ENCODE peak calls at places on chromosomes 7 and 10, in six cellular contexts. One of them, this sample, is unnamed.

GRCh38 chr10:13882112-13882711 is 295.4 kb downstream of the PRPF18 start:
- DNase-seq in fibroblast of mammary gland: peak
- DNase-seq in fibroblast of gingiva: peak
- DNase-seq in ureter: no peak
- DNase-seq in memory B cell: no peak
- DNase-seq in H4: peak
- DNase-seq in this sample: peak

GRCh38 chr10:48450811-48451466 is 144.5 kb downstream of the MAPK8 start:
- DNase-seq in H4: no peak
- DNase-seq in fibroblast of gingiva: no peak
- DNase-seq in fibroblast of mammary gland: no peak
- DNase-seq in memory B cell: no peak
- DNase-seq in ureter: no peak
- DNase-seq in this sample: no peak

GRCh38 chr7:27466703-27467102 is 196.0 kb downstream of the HIBADH start:
- DNase-seq in H4: no peak
- DNase-seq in fibroblast of mammary gland: no peak
- DNase-seq in ureter: no peak
- DNase-seq in memory B cell: no peak
- DNase-seq in fibroblast of gingiva: no peak
- DNase-seq in this sample: no peak

GRCh38 chr10:90306187-90306586 is 551.7 kb downstream of the HTR7 start:
- DNase-seq in ureter: no peak
- DNase-seq in memory B cell: no peak
- DNase-seq in H4: peak
- DNase-seq in fibroblast of mammary gland: peak
- DNase-seq in fibroblast of gingiva: peak
- DNase-seq in this sample: no peak

GRCh38 chr7:131556912-131557457 is 557 bp upstream of the PODXL start:
- DNase-seq in ureter: no peak
- DNase-seq in H4: no peak
- DNase-seq in fibroblast of mammary gland: no peak
- DNase-seq in memory B cell: no peak
- DNase-seq in fibroblast of gingiva: no peak
- DNase-seq in this sample: no peak

GRCh38 chr10:49187950-49188761 is at the start of gene TMEM273:
- DNase-seq in fibroblast of gingiva: no peak
- DNase-seq in ureter: peak
- DNase-seq in H4: no peak
- DNase-seq in fibroblast of mammary gland: no peak
- DNase-seq in memory B cell: peak
- DNase-seq in this sample: peak

GRCh38 chr7:120615703-120616102 is 242.2 kb downstream of the TSPAN12 start:
- DNase-seq in fibroblast of mammary gland: no peak
- DNase-seq in ureter: no peak
- DNase-seq in H4: no peak
- DNase-seq in memory B cell: no peak
- DNase-seq in fibroblast of gingiva: no peak
- DNase-seq in this sample: no peak

GRCh38 chr10:113746188-113746950 is 5.1 kb upstream of the PLEKHS1 start:
- DNase-seq in ureter: peak
- DNase-seq in fibroblast of mammary gland: no peak
- DNase-seq in memory B cell: no peak
- DNase-seq in fibroblast of gingiva: no peak
- DNase-seq in H4: no peak
- DNase-seq in this sample: no peak

GRCh38 chr10:77611670-77612069 is 25.9 kb downstream of the KCNMA1 start:
- DNase-seq in H4: no peak
- DNase-seq in memory B cell: no peak
- DNase-seq in fibroblast of gingiva: no peak
- DNase-seq in fibroblast of mammary gland: no peak
- DNase-seq in ureter: no peak
- DNase-seq in this sample: no peak

GRCh38 chr10:13765641-13766341 is 179.0 kb downstream of the PRPF18 start:
- DNase-seq in H4: no peak
- DNase-seq in fibroblast of gingiva: no peak
- DNase-seq in ureter: no peak
- DNase-seq in memory B cell: no peak
- DNase-seq in fibroblast of mammary gland: no peak
- DNase-seq in this sample: no peak

GRCh38 chr10:35607475-35608316 is 2.6 kb downstream of the GJD4 start:
- DNase-seq in fibroblast of mammary gland: no peak
- DNase-seq in ureter: no peak
- DNase-seq in fibroblast of gingiva: no peak
- DNase-seq in H4: no peak
- DNase-seq in memory B cell: no peak
- DNase-seq in this sample: peak

GRCh38 chr10:88066876-88067275 is 203.5 kb downstream of the PTEN start:
- DNase-seq in H4: no peak
- DNase-seq in ureter: no peak
- DNase-seq in fibroblast of gingiva: no peak
- DNase-seq in fibroblast of mammary gland: no peak
- DNase-seq in memory B cell: peak
- DNase-seq in this sample: no peak

GRCh38 chr10:107031981-107032699 is 132.4 kb downstream of the SORCS1 start:
- DNase-seq in fibroblast of mammary gland: no peak
- DNase-seq in ureter: no peak
- DNase-seq in fibroblast of gingiva: no peak
- DNase-seq in memory B cell: no peak
- DNase-seq in H4: peak
- DNase-seq in this sample: no peak

GRCh38 chr10:113058175-113058961 is 108.3 kb downstream of the TCF7L2 start:
- DNase-seq in memory B cell: no peak
- DNase-seq in fibroblast of gingiva: peak
- DNase-seq in ureter: no peak
- DNase-seq in fibroblast of mammary gland: peak
- DNase-seq in H4: peak
- DNase-seq in this sample: no peak

GRCh38 chr10:70978816-70979215 is 90.5 kb upstream of the PCBD1 start:
- DNase-seq in fibroblast of gingiva: no peak
- DNase-seq in H4: no peak
- DNase-seq in ureter: no peak
- DNase-seq in memory B cell: no peak
- DNase-seq in fibroblast of mammary gland: no peak
- DNase-seq in this sample: no peak

GRCh38 chr7:95527033-95527775 is 41.5 kb downstream of the ASB4 start:
- DNase-seq in H4: peak
- DNase-seq in fibroblast of mammary gland: peak
- DNase-seq in fibroblast of gingiva: peak
- DNase-seq in memory B cell: peak
- DNase-seq in ureter: no peak
- DNase-seq in this sample: peak

GRCh38 chr10:85333594-85333993 is 1005.2 kb downstream of the CCSER2 start:
- DNase-seq in fibroblast of gingiva: no peak
- DNase-seq in memory B cell: no peak
- DNase-seq in ureter: no peak
- DNase-seq in fibroblast of mammary gland: no peak
- DNase-seq in H4: no peak
- DNase-seq in this sample: no peak

GRCh38 chr7:100053201-100053600 is 3.6 kb downstream of the ZSCAN21 start:
- DNase-seq in ureter: no peak
- DNase-seq in fibroblast of gingiva: peak
- DNase-seq in memory B cell: no peak
- DNase-seq in H4: peak
- DNase-seq in fibroblast of mammary gland: peak
- DNase-seq in this sample: no peak

GRCh38 chr7:7756577-7756976 is 38.2 kb upstream of the RPA3 start:
- DNase-seq in ureter: no peak
- DNase-seq in H4: no peak
- DNase-seq in memory B cell: no peak
- DNase-seq in fibroblast of mammary gland: no peak
- DNase-seq in fibroblast of gingiva: no peak
- DNase-seq in this sample: no peak

GRCh38 chr10:112304460-112304859 is 21.3 kb downstream of the TECTB start:
- DNase-seq in fibroblast of gingiva: peak
- DNase-seq in ureter: no peak
- DNase-seq in H4: no peak
- DNase-seq in fibroblast of mammary gland: peak
- DNase-seq in memory B cell: no peak
- DNase-seq in this sample: no peak

GRCh38 chr7:45889367-45890067 is 1.2 kb downstream of the IGFBP1 start:
- DNase-seq in fibroblast of mammary gland: no peak
- DNase-seq in ureter: no peak
- DNase-seq in memory B cell: no peak
- DNase-seq in fibroblast of gingiva: no peak
- DNase-seq in H4: no peak
- DNase-seq in this sample: no peak

GRCh38 chr7:153887756-153888591 is 164.2 kb upstream of the DPP6 start:
- DNase-seq in memory B cell: no peak
- DNase-seq in H4: no peak
- DNase-seq in fibroblast of mammary gland: no peak
- DNase-seq in ureter: no peak
- DNase-seq in fibroblast of gingiva: no peak
- DNase-seq in this sample: no peak

GRCh38 chr10:111347386-111348005 is 270.7 kb downstream of the ADRA2A start:
- DNase-seq in H4: no peak
- DNase-seq in memory B cell: no peak
- DNase-seq in ureter: peak
- DNase-seq in fibroblast of gingiva: no peak
- DNase-seq in fibroblast of mammary gland: no peak
- DNase-seq in this sample: no peak

GRCh38 chr7:18087687-18088078 is 60.0 kb upstream of the PRPS1L1 start:
- DNase-seq in memory B cell: no peak
- DNase-seq in fibroblast of gingiva: no peak
- DNase-seq in fibroblast of mammary gland: no peak
- DNase-seq in ureter: no peak
- DNase-seq in H4: no peak
- DNase-seq in this sample: peak

GRCh38 chr7:2633538-2634264 is 1.9 kb downstream of the TTYH3 start:
- DNase-seq in H4: peak
- DNase-seq in fibroblast of mammary gland: peak
- DNase-seq in ureter: no peak
- DNase-seq in fibroblast of gingiva: peak
- DNase-seq in memory B cell: no peak
- DNase-seq in this sample: peak

GRCh38 chr10:42783181-42783549 is 570 bp downstream of the BMS1 start:
- DNase-seq in memory B cell: no peak
- DNase-seq in ureter: no peak
- DNase-seq in fibroblast of gingiva: peak
- DNase-seq in H4: peak
- DNase-seq in fibroblast of mammary gland: peak
- DNase-seq in this sample: peak

GRCh38 chr7:133888061-133888930 is 238.8 kb upstream of the LRGUK start:
- DNase-seq in H4: no peak
- DNase-seq in fibroblast of mammary gland: no peak
- DNase-seq in fibroblast of gingiva: no peak
- DNase-seq in memory B cell: no peak
- DNase-seq in ureter: no peak
- DNase-seq in this sample: no peak

GRCh38 chr7:22728416-22729029 is 1.5 kb downstream of the IL6 start:
- DNase-seq in H4: peak
- DNase-seq in fibroblast of gingiva: no peak
- DNase-seq in ureter: no peak
- DNase-seq in memory B cell: no peak
- DNase-seq in fibroblast of mammary gland: peak
- DNase-seq in this sample: no peak

GRCh38 chr10:115898242-115898641 is 374.8 kb downstream of the GFRA1 start:
- DNase-seq in H4: no peak
- DNase-seq in fibroblast of gingiva: no peak
- DNase-seq in memory B cell: no peak
- DNase-seq in ureter: no peak
- DNase-seq in fibroblast of mammary gland: no peak
- DNase-seq in this sample: no peak

GRCh38 chr7:6307762-6308161 is 35.3 kb upstream of the CYTH3 start:
- DNase-seq in memory B cell: no peak
- DNase-seq in fibroblast of mammary gland: no peak
- DNase-seq in H4: no peak
- DNase-seq in ureter: no peak
- DNase-seq in fibroblast of gingiva: no peak
- DNase-seq in this sample: no peak

GRCh38 chr7:141975806-141976523 is 2.4 kb upstream of the TAS2R38 start:
- DNase-seq in fibroblast of mammary gland: peak
- DNase-seq in H4: peak
- DNase-seq in memory B cell: peak
- DNase-seq in fibroblast of gingiva: no peak
- DNase-seq in ureter: peak
- DNase-seq in this sample: peak

GRCh38 chr7:156650042-156650441 is 9.5 kb downstream of the RNF32 start:
- DNase-seq in H4: no peak
- DNase-seq in memory B cell: no peak
- DNase-seq in ureter: no peak
- DNase-seq in fibroblast of mammary gland: peak
- DNase-seq in fibroblast of gingiva: no peak
- DNase-seq in this sample: no peak

GRCh38 chr7:41573017-41573416 is 129.9 kb downstream of the INHBA start:
- DNase-seq in H4: peak
- DNase-seq in ureter: no peak
- DNase-seq in memory B cell: no peak
- DNase-seq in fibroblast of gingiva: no peak
- DNase-seq in fibroblast of mammary gland: peak
- DNase-seq in this sample: no peak

This sample was measured in left cardiac atrium.